ENCODE peak calls at places on chromosomes 11 and 22, in nine cellular contexts. T, Q, N, U, E, R, A, B and Z are unnamed samples.
A peak's percentile ranks its signal among the peaks of the same experiment; 100 is the strongest.

GRCh38 chr11:35146074-35146521 is 7.1 kb downstream of the CD44 start:
- DNase-seq in T (peak; percentile 53), Q (no peak), N (peak; percentile 48), U (no peak), E (no peak), R (peak; percentile 60), A (no peak), B (no peak), Z (no peak)

GRCh38 chr11:105177658-105178057 is 38.1 kb upstream of the CARD18 start:
- DNase-seq in T (no peak), Q (no peak), N (no peak), U (no peak), E (no peak), R (no peak), A (no peak), B (no peak), Z (no peak)

GRCh38 chr11:45162064-45162375 is 15.6 kb downstream of the PRDM11 start:
- DNase-seq in T (no peak), Q (no peak), N (no peak), U (no peak), E (no peak), R (no peak), A (no peak), B (no peak), Z (no peak)

GRCh38 chr11:44893250-44894216 is 57.1 kb downstream of the TP53I11 start:
- DNase-seq in T (no peak), Q (no peak), N (no peak), U (no peak), E (no peak), R (no peak), A (no peak), B (no peak), Z (no peak)

GRCh38 chr11:28899706-28900105 is 791.5 kb downstream of the METTL15 start:
- DNase-seq in T (no peak), Q (no peak), N (no peak), U (no peak), E (no peak), R (no peak), A (no peak), B (no peak), Z (no peak)

GRCh38 chr11:113365895-113366294 is 21.7 kb upstream of the ANKK1 start:
- DNase-seq in T (no peak), Q (no peak), N (no peak), U (no peak), E (no peak), R (no peak), A (no peak), B (no peak), Z (no peak)

GRCh38 chr22:19853879-19854777 is 546 bp downstream of the GNB1L start:
- DNase-seq in T (no peak), Q (no peak), N (no peak), U (peak; percentile 85), E (peak; percentile 32), R (no peak), A (no peak), B (no peak), Z (peak; percentile 49)

GRCh38 chr11:78840190-78840589 is 265.5 kb upstream of the NARS2 start:
- DNase-seq in T (no peak), Q (no peak), N (no peak), U (no peak), E (no peak), R (no peak), A (no peak), B (no peak), Z (no peak)

GRCh38 chr11:79440451-79441158 is at the start of gene TENM4:
- DNase-seq in T (no peak), Q (no peak), N (no peak), U (peak; percentile 89), E (no peak), R (no peak), A (peak; percentile 50), B (no peak), Z (peak; percentile 71)

GRCh38 chr11:5092821-5093585 is 23.6 kb downstream of the OR52E1 start:
- DNase-seq in T (no peak), Q (no peak), N (no peak), U (no peak), E (no peak), R (no peak), A (no peak), B (no peak), Z (no peak)

GRCh38 chr11:127873478-127873877 is 713.9 kb downstream of the ETS1 start:
- DNase-seq in T (no peak), Q (no peak), N (no peak), U (no peak), E (no peak), R (no peak), A (no peak), B (no peak), Z (no peak)